ENCODE peak calls at places on chromosomes 2 and 18, in nine cellular contexts. T is lung, G is adrenal gland, S is ovary, K is mesenchymal stem cell, A is transverse colon, C is WERI-Rb-1, E is stomach, N is lower lobe of right lung. F is an unnamed sample.

GRCh38 chr2:38935568-38936172 is 46.0 kb downstream of the ARHGEF33 start:
- DNase-seq in T (no peak), G (no peak), S (no peak), K (peak; percentile 33), A (no peak), C (no peak), E (no peak), N (no peak), F (no peak)

GRCh38 chr2:241469746-241470145 is 38.6 kb downstream of the STK25 start:
- DNase-seq in T (no peak), G (no peak), S (no peak), K (no peak), A (no peak), C (no peak), E (no peak), N (no peak), F (no peak)

GRCh38 chr2:5453224-5453623 is 239.0 kb upstream of the SOX11 start:
- DNase-seq in T (no peak), G (no peak), S (no peak), K (no peak), A (no peak), C (no peak), E (no peak), N (no peak), F (no peak)

GRCh38 chr2:26521913-26522180 is 43.9 kb upstream of the OTOF start:
- DNase-seq in T (no peak), G (no peak), S (no peak), K (no peak), A (no peak), C (peak; percentile 86), E (no peak), N (no peak), F (no peak)

GRCh38 chr2:66901344-66901743 is 466.4 kb downstream of the MEIS1 start:
- DNase-seq in T (no peak), G (no peak), S (no peak), K (no peak), A (no peak), C (no peak), E (no peak), N (no peak), F (no peak)

GRCh38 chr2:217204358-217204757 is 344.5 kb upstream of the TNP1 start:
- DNase-seq in T (no peak), G (no peak), S (no peak), K (peak; percentile 39), A (no peak), C (no peak), E (no peak), N (no peak), F (no peak)

GRCh38 chr2:10918661-10919414 is 7.1 kb downstream of the KCNF1 start:
- DNase-seq in T (no peak), G (peak; percentile 69), S (peak; percentile 65), K (no peak), A (no peak), C (no peak), E (peak; percentile 89), N (no peak), F (no peak)

GRCh38 chr2:112774536-112775285 is 9.6 kb downstream of the IL1A start:
- DNase-seq in T (no peak), G (no peak), S (no peak), K (no peak), A (no peak), C (no peak), E (no peak), N (no peak), F (no peak)

GRCh38 chr2:20443276-20443920 is 3.5 kb upstream of the RHOB start:
- DNase-seq in T (peak; percentile 65), G (no peak), S (peak; percentile 54), K (peak; percentile 60), A (peak; percentile 56), C (peak; percentile 30), E (peak; percentile 61), N (no peak), F (peak; percentile 58)

GRCh38 chr2:96815326-96816126 is 542 bp upstream of the CNNM3 start:
- DNase-seq in T (no peak), G (no peak), S (no peak), K (peak; percentile 74), A (peak; percentile 26), C (peak; percentile 38), E (no peak), N (no peak), F (peak; percentile 77)

GRCh38 chr2:151619337-151619989 is 114.8 kb downstream of the NEB start:
- DNase-seq in T (no peak), G (peak; percentile 54), S (no peak), K (peak; percentile 56), A (no peak), C (no peak), E (no peak), N (no peak), F (no peak)

GRCh38 chr2:196113061-196113974 is 44.7 kb upstream of the DNAH7 start:
- DNase-seq in T (no peak), G (no peak), S (no peak), K (peak; percentile 75), A (no peak), C (no peak), E (no peak), N (no peak), F (no peak)

GRCh38 chr2:29039718-29040480 is 34.4 kb downstream of the PCARE start:
- DNase-seq in T (no peak), G (no peak), S (no peak), K (no peak), A (no peak), C (no peak), E (no peak), N (no peak), F (no peak)

GRCh38 chr2:70474266-70474848 is 79.3 kb downstream of the TGFA start:
- DNase-seq in T (no peak), G (no peak), S (no peak), K (no peak), A (no peak), C (no peak), E (no peak), N (no peak), F (no peak)

GRCh38 chr2:157291018-157291417 is 33.5 kb downstream of the GALNT5 start:
- DNase-seq in T (no peak), G (no peak), S (no peak), K (no peak), A (no peak), C (no peak), E (no peak), N (no peak), F (no peak)

GRCh38 chr2:157296958-157297357 is 28.7 kb downstream of the ERMN start:
- DNase-seq in T (no peak), G (no peak), S (no peak), K (no peak), A (no peak), C (no peak), E (no peak), N (no peak), F (no peak)

GRCh38 chr2:157287160-157287559 is 29.7 kb downstream of the GALNT5 start:
- DNase-seq in T (no peak), G (no peak), S (no peak), K (no peak), A (no peak), C (no peak), E (no peak), N (no peak), F (no peak)

DNA sequence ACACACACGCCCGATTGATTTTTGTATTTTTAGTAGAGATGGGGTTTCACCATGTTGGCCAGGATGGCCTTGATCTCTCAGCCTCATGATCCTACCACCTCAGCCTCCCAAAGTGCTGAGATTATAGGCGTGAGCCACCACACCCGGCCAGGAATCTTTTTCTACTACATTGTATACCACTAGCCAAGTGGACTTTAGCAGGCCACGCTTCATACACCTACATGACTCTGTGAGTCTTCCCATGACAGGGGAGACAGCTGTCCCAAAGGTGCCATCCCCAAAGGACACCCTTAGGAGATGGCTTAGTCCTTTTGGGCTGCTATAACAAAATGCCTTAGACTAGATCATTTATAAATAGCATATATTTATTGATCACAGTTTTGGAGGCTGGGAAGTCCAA is 32.8 kb downstream of the ERMN start:
- DNase-seq in T (no peak), G (no peak), S (no peak), K (no peak), A (no peak), C (no peak), E (no peak), N (no peak), F (no peak)
- H3K27me3 ChIP-seq in T (no peaks in the 10 kb centered on the region), G (no peaks in the 10 kb centered on the region), S (no peaks in the 10 kb centered on the region), K (no peaks in the 10 kb centered on the region), A (no peaks in the 10 kb centered on the region), C (no peaks in the 10 kb centered on the region), E (no peaks in the 10 kb centered on the region), N (no peaks in the 10 kb centered on the region), F (no peaks in the 10 kb centered on the region)

DNA sequence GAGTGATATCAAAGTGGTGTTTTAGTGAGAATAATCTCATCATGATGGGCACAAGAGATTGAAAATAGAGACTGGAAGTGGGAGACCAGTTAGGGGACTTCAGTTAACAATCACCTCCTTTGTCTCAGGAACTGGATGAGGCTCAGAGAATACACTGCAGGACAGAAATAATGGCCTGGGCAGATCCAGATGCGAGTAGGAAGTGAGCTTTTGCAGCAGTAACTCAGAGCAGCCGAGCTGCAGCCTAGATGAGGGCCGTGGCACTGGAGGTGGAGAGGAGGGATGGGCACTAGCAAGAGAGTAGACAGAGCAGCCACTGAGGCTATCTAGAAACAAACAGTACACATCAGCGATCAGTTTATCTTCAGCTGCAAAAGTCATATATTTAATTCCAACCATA is 48.6 kb downstream of the CYB5A start:
- DNase-seq in T (no peak), G (no peak), S (no peak), K (no peak), A (no peak), C (no peak), E (no peak), N (no peak), F (no peak)
- H3K4me3 ChIP-seq in T (no peak overlapping the region), G (no peak overlapping the region), S (no peak overlapping the region), K (no peak overlapping the region), A (no peak overlapping the region), C (no peak overlapping the region), E (no peak overlapping the region), N (no peak overlapping the region), F (no peak overlapping the region)

DNA sequence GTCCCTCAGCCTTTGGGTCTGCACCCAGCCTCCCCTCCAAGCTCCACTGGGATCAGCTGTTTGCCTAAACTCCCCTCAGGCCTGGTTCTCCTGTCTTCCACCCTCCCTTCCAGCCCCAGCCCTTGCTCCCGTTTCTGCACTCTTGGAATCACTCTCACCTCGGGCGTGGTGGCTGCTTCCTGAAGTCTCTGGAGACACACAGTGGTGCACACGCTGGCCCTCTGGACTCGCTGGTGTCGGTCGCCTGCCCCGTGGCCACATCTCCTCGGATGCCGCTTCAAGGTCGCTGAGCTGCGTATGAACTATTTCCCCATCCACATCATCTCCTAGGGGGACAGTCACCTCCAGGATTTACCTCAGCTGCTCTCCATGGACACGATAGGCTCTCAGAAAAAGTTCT is 46.3 kb downstream of the PSMG2 start:
- DNase-seq in T (no peak), G (no peak), S (no peak), K (no peak), A (no peak), C (no peak), E (no peak), N (no peak), F (no peak)
- H3K27me3 ChIP-seq in T (no peaks in the 10 kb centered on the region), G (no peaks in the 10 kb centered on the region), S (no peaks in the 10 kb centered on the region), K (no peaks in the 10 kb centered on the region), A (no peaks in the 10 kb centered on the region), C (no peaks in the 10 kb centered on the region), E (no peaks in the 10 kb centered on the region), N (no peaks in the 10 kb centered on the region), F (no peaks in the 10 kb centered on the region)

DNA sequence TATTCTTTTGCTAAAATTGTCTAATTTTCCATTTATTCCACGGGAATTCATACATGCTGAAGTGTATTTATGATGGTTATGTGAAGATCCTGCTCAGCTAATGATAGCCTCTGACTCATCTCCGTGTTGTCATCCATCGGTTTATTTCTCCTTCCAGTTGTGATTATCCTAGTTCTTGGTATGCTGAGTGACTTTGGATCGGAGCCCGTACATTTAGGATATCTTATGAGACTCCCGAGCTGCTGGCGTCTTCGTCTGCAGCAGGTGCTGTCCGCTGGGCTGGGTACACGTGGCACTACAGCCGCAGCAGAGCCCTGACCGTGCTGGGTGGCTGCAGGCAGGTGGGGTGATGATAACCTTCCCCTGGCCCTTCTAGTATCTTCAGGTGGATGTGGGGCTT is 40.1 kb upstream of the GALR1 start:
- DNase-seq in T (no peak), G (no peak), S (no peak), K (peak; percentile 76), A (no peak), C (no peak), E (no peak), N (no peak), F (no peak)
- H3K4me3 ChIP-seq in T (no peak overlapping the region), G (no peak overlapping the region), S (no peak overlapping the region), K (no peak overlapping the region), A (no peak overlapping the region), C (no peak overlapping the region), E (no peak overlapping the region), N (no peak overlapping the region), F (no peak overlapping the region)